ENCODE peak calls at places on chromosome 1, in six cellular contexts. O, K, B, V, Z and Y are unnamed samples.

GRCh38 chr1:3313579-3313955 is 140.9 kb upstream of the ARHGEF16 start:
- DNase-seq in O (no peak), Z (no peak), K (peak; percentile 57), B (peak; percentile 95), V (no peak), Y (no peak)

GRCh38 chr1:185155600-185156320 is 993 bp downstream of the TRMT1L start:
- DNase-seq in V (no peak), K (peak; percentile 62), B (peak; percentile 49), Z (no peak), O (no peak), Y (no peak)

GRCh38 chr1:157170677-157171515 is 32.7 kb upstream of the ETV3 start:
- DNase-seq in Z (peak; percentile 13), B (peak; percentile 14), K (peak; percentile 62), O (peak; percentile 24), V (no peak), Y (no peak)

GRCh38 chr1:224579526-224579925 is 36.6 kb upstream of the CNIH3 start:
- DNase-seq in K (peak; percentile 53), B (peak; percentile 72), O (no peak), V (no peak), Z (no peak), Y (no peak)

GRCh38 chr1:31111290-31111951 is 45.9 kb upstream of the PUM1 start:
- DNase-seq in B (peak; percentile 62), K (peak; percentile 50), V (no peak), Z (no peak), O (no peak), Y (peak; percentile 67)

GRCh38 chr1:159008744-159009188 is 941 bp upstream of the IFI16 start:
- DNase-seq in O (peak; percentile 36), K (peak; percentile 49), V (no peak), B (peak; percentile 34), Z (peak; percentile 30), Y (no peak)

GRCh38 chr1:86258106-86258505 is 101.5 kb upstream of the COL24A1 start:
- DNase-seq in B (peak; percentile 32), O (no peak), V (no peak), K (peak; percentile 19), Z (no peak), Y (no peak)

GRCh38 chr1:202105571-202106339 is 17.0 kb upstream of the GPR37L1 start:
- DNase-seq in Z (no peak), O (no peak), B (peak; percentile 40), K (peak; percentile 66), V (no peak), Y (no peak)

GRCh38 chr1:218426343-218426657 is 81.2 kb downstream of the TGFB2 start:
- DNase-seq in O (no peak), K (peak; percentile 47), Z (no peak), V (no peak), B (peak; percentile 64), Y (peak; percentile 61)